ENCODE peak calls at places on chromosomes 16 and 17, in six cellular contexts. One of them, this sample, is unnamed.

GRCh38 chr17:68573338-68573737 is 27.8 kb downstream of the FAM20A start:
- DNase-seq in mucosa of descending colon: no peak
- DNase-seq in HFFc6: no peak
- DNase-seq in WERI-Rb-1: no peak
- DNase-seq in mesothelial cell of epicardium: no peak
- DNase-seq in cardiac fibroblast: no peak
- DNase-seq in this sample: no peak

GRCh38 chr16:48918520-48919258 is 308.7 kb upstream of the N4BP1 start:
- DNase-seq in mucosa of descending colon: no peak
- DNase-seq in HFFc6: no peak
- DNase-seq in WERI-Rb-1: no peak
- DNase-seq in mesothelial cell of epicardium: no peak
- DNase-seq in cardiac fibroblast: no peak
- DNase-seq in this sample: no peak

GRCh38 chr17:61235821-61236197 is 163.8 kb upstream of the TBX2 start:
- DNase-seq in mucosa of descending colon: no peak
- DNase-seq in HFFc6: peak
- DNase-seq in WERI-Rb-1: peak
- DNase-seq in mesothelial cell of epicardium: no peak
- DNase-seq in cardiac fibroblast: peak
- DNase-seq in this sample: no peak

GRCh38 chr17:7852919-7853692 is 1.8 kb upstream of the TMEM88 start:
- DNase-seq in mucosa of descending colon: peak
- DNase-seq in HFFc6: no peak
- DNase-seq in WERI-Rb-1: no peak
- DNase-seq in mesothelial cell of epicardium: no peak
- DNase-seq in cardiac fibroblast: no peak
- DNase-seq in this sample: no peak

GRCh38 chr16:29645699-29646187 is 17.3 kb upstream of the SPN start:
- DNase-seq in mucosa of descending colon: no peak
- DNase-seq in HFFc6: no peak
- DNase-seq in WERI-Rb-1: no peak
- DNase-seq in mesothelial cell of epicardium: no peak
- DNase-seq in cardiac fibroblast: peak
- DNase-seq in this sample: no peak

GRCh38 chr17:65593870-65594584 is 32.6 kb upstream of the AXIN2 start:
- DNase-seq in mucosa of descending colon: no peak
- DNase-seq in HFFc6: no peak
- DNase-seq in WERI-Rb-1: no peak
- DNase-seq in mesothelial cell of epicardium: peak
- DNase-seq in cardiac fibroblast: peak
- DNase-seq in this sample: no peak

GRCh38 chr17:28747046-28747691 is 3.4 kb downstream of the TRAF4 start:
- DNase-seq in mucosa of descending colon: peak
- DNase-seq in HFFc6: no peak
- DNase-seq in WERI-Rb-1: no peak
- DNase-seq in mesothelial cell of epicardium: no peak
- DNase-seq in cardiac fibroblast: no peak
- DNase-seq in this sample: no peak

GRCh38 chr16:82857693-82858337 is 231.0 kb downstream of the CDH13 start:
- DNase-seq in mucosa of descending colon: no peak
- DNase-seq in HFFc6: no peak
- DNase-seq in WERI-Rb-1: no peak
- DNase-seq in mesothelial cell of epicardium: no peak
- DNase-seq in cardiac fibroblast: no peak
- DNase-seq in this sample: no peak

GRCh38 chr16:28498666-28499065 is 4.2 kb downstream of the APOBR start:
- DNase-seq in mucosa of descending colon: no peak
- DNase-seq in HFFc6: no peak
- DNase-seq in WERI-Rb-1: no peak
- DNase-seq in mesothelial cell of epicardium: no peak
- DNase-seq in cardiac fibroblast: no peak
- DNase-seq in this sample: no peak

GRCh38 chr17:70687421-70687820 is 518.1 kb downstream of the KCNJ2 start:
- DNase-seq in mucosa of descending colon: no peak
- DNase-seq in HFFc6: no peak
- DNase-seq in WERI-Rb-1: no peak
- DNase-seq in mesothelial cell of epicardium: no peak
- DNase-seq in cardiac fibroblast: no peak
- DNase-seq in this sample: no peak

GRCh38 chr17:50508573-50509460 is 578 bp downstream of the MYCBPAP start:
- DNase-seq in mucosa of descending colon: peak
- DNase-seq in HFFc6: no peak
- DNase-seq in WERI-Rb-1: no peak
- DNase-seq in mesothelial cell of epicardium: no peak
- DNase-seq in cardiac fibroblast: no peak
- DNase-seq in this sample: no peak

GRCh38 chr17:50511058-50511457 is 2.8 kb downstream of the MYCBPAP start:
- DNase-seq in mucosa of descending colon: peak
- DNase-seq in HFFc6: peak
- DNase-seq in WERI-Rb-1: no peak
- DNase-seq in mesothelial cell of epicardium: no peak
- DNase-seq in cardiac fibroblast: peak
- DNase-seq in this sample: no peak

GRCh38 chr17:50506298-50506697 is 1.9 kb upstream of the MYCBPAP start:
- DNase-seq in mucosa of descending colon: peak
- DNase-seq in HFFc6: no peak
- DNase-seq in WERI-Rb-1: no peak
- DNase-seq in mesothelial cell of epicardium: no peak
- DNase-seq in cardiac fibroblast: no peak
- DNase-seq in this sample: no peak

GRCh38 chr17:50505731-50506130 is 2.5 kb upstream of the MYCBPAP start:
- DNase-seq in mucosa of descending colon: no peak
- DNase-seq in HFFc6: no peak
- DNase-seq in WERI-Rb-1: no peak
- DNase-seq in mesothelial cell of epicardium: no peak
- DNase-seq in cardiac fibroblast: no peak
- DNase-seq in this sample: no peak

GRCh38 chr17:50507871-50508572 is at the start of gene MYCBPAP:
- DNase-seq in mucosa of descending colon: peak
- DNase-seq in HFFc6: peak
- DNase-seq in WERI-Rb-1: no peak
- DNase-seq in mesothelial cell of epicardium: peak
- DNase-seq in cardiac fibroblast: peak
- DNase-seq in this sample: peak
- TF ChIP-seq CTCF in mucosa of descending colon: peak
- TF ChIP-seq CTCF in HFFc6: peak
- TF ChIP-seq CTCF in WERI-Rb-1: no peak
- TF ChIP-seq CTCF in mesothelial cell of epicardium: no peak
- TF ChIP-seq CTCF in cardiac fibroblast: no peak
- TF ChIP-seq CTCF in this sample: no peak

GRCh38 chr17:40884708-40885512 is at the start of gene KRT20:
- DNase-seq in mucosa of descending colon: peak
- DNase-seq in HFFc6: no peak
- DNase-seq in WERI-Rb-1: no peak
- DNase-seq in mesothelial cell of epicardium: no peak
- DNase-seq in cardiac fibroblast: no peak
- DNase-seq in this sample: no peak
- TF ChIP-seq CTCF in mucosa of descending colon: no peak
- TF ChIP-seq CTCF in HFFc6: peak
- TF ChIP-seq CTCF in WERI-Rb-1: no peak
- TF ChIP-seq CTCF in mesothelial cell of epicardium: peak
- TF ChIP-seq CTCF in cardiac fibroblast: peak
- TF ChIP-seq CTCF in this sample: no peak

DNA sequence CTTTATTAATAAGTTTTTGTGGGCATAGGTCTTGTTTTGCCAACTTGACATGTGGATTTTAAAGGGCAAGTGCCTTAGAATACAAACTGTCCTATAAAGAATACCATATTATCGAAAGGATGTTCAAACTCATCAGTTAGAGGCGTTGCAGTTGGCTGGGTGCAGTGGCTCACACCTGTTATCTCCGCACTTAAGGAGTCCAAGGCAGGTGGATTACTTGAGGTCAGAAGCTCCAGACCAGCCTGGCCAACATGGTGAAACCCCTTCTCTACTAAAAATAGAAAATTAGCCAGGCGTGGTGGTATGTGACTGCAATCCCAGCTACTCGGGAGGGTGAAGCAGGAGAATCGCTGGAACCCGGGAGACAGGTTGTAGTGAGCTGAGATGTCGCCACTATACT is 472.0 kb downstream of the WWOX start:
- DNase-seq in mucosa of descending colon: no peak
- DNase-seq in HFFc6: no peak
- DNase-seq in WERI-Rb-1: no peak
- DNase-seq in mesothelial cell of epicardium: no peak
- DNase-seq in cardiac fibroblast: no peak
- DNase-seq in this sample: no peak
- TF ChIP-seq CTCF in mucosa of descending colon: no peak
- TF ChIP-seq CTCF in HFFc6: no peak
- TF ChIP-seq CTCF in WERI-Rb-1: no peak
- TF ChIP-seq CTCF in mesothelial cell of epicardium: no peak
- TF ChIP-seq CTCF in cardiac fibroblast: no peak
- TF ChIP-seq CTCF in this sample: no peak

DNA sequence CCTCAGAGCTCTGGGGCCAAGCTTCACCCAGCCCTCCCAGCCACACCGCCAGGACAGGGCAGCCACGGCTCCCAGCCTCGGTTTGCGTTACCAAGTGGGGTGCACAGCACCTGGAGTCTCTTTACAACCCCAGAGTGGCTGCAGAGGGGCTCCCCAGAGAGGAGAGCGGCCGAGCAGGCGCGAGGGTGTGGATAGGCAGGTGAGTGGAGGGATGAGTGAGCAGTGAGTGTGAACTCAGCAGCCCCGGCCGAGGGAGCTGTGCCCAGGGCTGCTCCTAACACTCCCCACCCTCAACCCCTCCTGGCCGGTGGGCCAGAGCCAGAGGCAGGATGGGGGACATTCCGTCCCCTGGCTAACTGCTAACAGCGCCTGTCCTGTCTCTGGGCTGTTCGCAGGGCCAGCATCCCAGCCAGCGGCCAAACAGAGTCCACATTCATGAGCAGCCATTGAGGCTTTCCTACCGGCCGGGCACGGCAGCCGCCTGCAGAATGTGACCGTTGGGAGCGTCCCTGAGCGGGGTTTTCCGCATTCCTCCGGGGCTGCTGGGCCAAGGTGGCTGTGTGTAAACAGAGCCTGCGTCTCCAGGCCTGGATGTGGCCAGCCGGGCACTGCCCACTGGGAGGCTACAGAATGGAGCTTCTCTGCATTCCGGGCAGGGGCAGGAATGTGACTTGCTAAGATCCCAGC is 5.3 kb downstream of the ZNF469 start:
- DNase-seq in mucosa of descending colon: peak
- DNase-seq in HFFc6: no peak
- DNase-seq in WERI-Rb-1: no peak
- DNase-seq in mesothelial cell of epicardium: no peak
- DNase-seq in cardiac fibroblast: no peak
- DNase-seq in this sample: no peak
- TF ChIP-seq CTCF in mucosa of descending colon: no peak
- TF ChIP-seq CTCF in HFFc6: no peak
- TF ChIP-seq CTCF in WERI-Rb-1: no peak
- TF ChIP-seq CTCF in mesothelial cell of epicardium: no peak
- TF ChIP-seq CTCF in cardiac fibroblast: no peak
- TF ChIP-seq CTCF in this sample: no peak

GRCh38 chr17:1168537-1169234 is 11.1 kb downstream of the ABR start:
- DNase-seq in mucosa of descending colon: no peak
- DNase-seq in HFFc6: no peak
- DNase-seq in WERI-Rb-1: no peak
- DNase-seq in mesothelial cell of epicardium: no peak
- DNase-seq in cardiac fibroblast: no peak
- DNase-seq in this sample: no peak

GRCh38 chr17:1169471-1169908 is 10.3 kb downstream of the ABR start:
- DNase-seq in mucosa of descending colon: no peak
- DNase-seq in HFFc6: no peak
- DNase-seq in WERI-Rb-1: no peak
- DNase-seq in mesothelial cell of epicardium: no peak
- DNase-seq in cardiac fibroblast: no peak
- DNase-seq in this sample: no peak

GRCh38 chr17:1169913-1170312 is 9.9 kb downstream of the ABR start:
- DNase-seq in mucosa of descending colon: no peak
- DNase-seq in HFFc6: no peak
- DNase-seq in WERI-Rb-1: no peak
- DNase-seq in mesothelial cell of epicardium: no peak
- DNase-seq in cardiac fibroblast: no peak
- DNase-seq in this sample: no peak

GRCh38 chr17:1171953-1172352 is 7.8 kb downstream of the ABR start:
- DNase-seq in mucosa of descending colon: no peak
- DNase-seq in HFFc6: no peak
- DNase-seq in WERI-Rb-1: no peak
- DNase-seq in mesothelial cell of epicardium: no peak
- DNase-seq in cardiac fibroblast: no peak
- DNase-seq in this sample: no peak

DNA sequence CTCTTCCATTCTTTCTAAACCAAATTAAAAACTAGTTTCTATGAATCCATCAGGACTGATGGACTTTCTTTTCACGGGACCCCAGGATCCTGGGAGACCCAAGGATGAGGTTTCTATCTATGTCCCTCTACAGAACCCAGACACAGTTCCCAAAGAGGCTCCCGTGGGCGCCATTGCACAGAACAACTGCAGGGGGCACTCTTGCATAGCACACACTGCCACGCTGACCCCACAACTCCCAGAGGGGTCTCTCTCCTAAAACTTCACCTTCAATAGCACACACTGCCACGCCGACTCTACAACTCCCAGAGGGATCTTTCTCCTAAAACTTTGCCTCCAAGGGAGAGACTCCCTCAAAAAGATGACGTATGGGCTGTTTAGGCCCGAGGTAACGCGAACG is 9.0 kb downstream of the ABR start:
- DNase-seq in mucosa of descending colon: no peak
- DNase-seq in HFFc6: no peak
- DNase-seq in WERI-Rb-1: no peak
- DNase-seq in mesothelial cell of epicardium: no peak
- DNase-seq in cardiac fibroblast: no peak
- DNase-seq in this sample: no peak
- TF ChIP-seq CTCF in mucosa of descending colon: no peak
- TF ChIP-seq CTCF in HFFc6: no peak
- TF ChIP-seq CTCF in WERI-Rb-1: peak
- TF ChIP-seq CTCF in mesothelial cell of epicardium: no peak
- TF ChIP-seq CTCF in cardiac fibroblast: no peak
- TF ChIP-seq CTCF in this sample: no peak

GRCh38 chr17:39576187-39576586 is 31.5 kb downstream of the NEUROD2 start:
- DNase-seq in mucosa of descending colon: no peak
- DNase-seq in HFFc6: peak
- DNase-seq in WERI-Rb-1: no peak
- DNase-seq in mesothelial cell of epicardium: no peak
- DNase-seq in cardiac fibroblast: no peak
- DNase-seq in this sample: no peak
- TF ChIP-seq CTCF in mucosa of descending colon: no peak
- TF ChIP-seq CTCF in HFFc6: peak
- TF ChIP-seq CTCF in WERI-Rb-1: peak
- TF ChIP-seq CTCF in mesothelial cell of epicardium: no peak
- TF ChIP-seq CTCF in cardiac fibroblast: peak
- TF ChIP-seq CTCF in this sample: no peak

This sample was measured in omental fat pad.